ENCODE peak calls at places on chromosomes 13 and 19, in four cellular contexts. J is cardiac muscle cell; H is H9; R is naive thymus-derived CD4-positive, alpha-beta T cell. B is an unnamed sample.

GRCh38 chr13:45682494-45683008 is 19.6 kb upstream of the CBY2 start:
- DNase-seq in H (no peak), R (no peak), J (no peak), B (no peak)

GRCh38 chr19:5470264-5470671 is 15.1 kb downstream of the ZNRF4 start:
- DNase-seq in J (no peak), R (no peak), H (no peak), B (no peak)

GRCh38 chr13:47372742-47373141 is 475.9 kb upstream of the HTR2A start:
- DNase-seq in J (no peak), R (no peak), H (peak; percentile 25), B (no peak)

GRCh38 chr19:15287496-15287895 is 44.8 kb downstream of the BRD4 start:
- DNase-seq in R (no peak), H (no peak), J (no peak), B (peak; percentile 57)

GRCh38 chr19:10769533-10770491 is 51.9 kb downstream of the DNM2 start:
- DNase-seq in H (no peak), R (peak; percentile 38), J (peak; percentile 42), B (no peak)

GRCh38 chr13:60642552-60642951 is 245.5 kb downstream of the TDRD3 start:
- DNase-seq in J (peak; percentile 8), R (no peak), H (no peak), B (no peak)

GRCh38 chr19:45147835-45148676 is 12.7 kb downstream of the NKPD1 start:
- DNase-seq in R (no peak), H (peak; percentile 79), J (no peak), B (no peak)

GRCh38 chr13:22883961-22884360 is 296.8 kb upstream of the SGCG start:
- DNase-seq in J (no peak), H (peak; percentile 55), R (no peak), B (no peak)

GRCh38 chr13:43767351-43767901 is 19.3 kb downstream of the ENOX1 start:
- DNase-seq in J (peak; percentile 62), R (no peak), H (no peak), B (no peak)

GRCh38 chr13:57653229-57653994 is 21.9 kb downstream of the PCDH17 start:
- DNase-seq in H (no peak), J (no peak), R (no peak), B (no peak)

GRCh38 chr13:89486721-89487120 is 1815.5 kb downstream of the SLITRK5 start:
- DNase-seq in R (no peak), H (no peak), J (no peak), B (no peak)

GRCh38 chr13:51733656-51734334 is 70.2 kb downstream of the DHRS12 start:
- DNase-seq in J (no peak), R (no peak), H (no peak), B (no peak)

GRCh38 chr13:103547914-103548313 is 481.7 kb upstream of the SLC10A2 start:
- DNase-seq in H (no peak), J (no peak), R (no peak), B (no peak)

GRCh38 chr13:40982772-40983171 is 36.3 kb downstream of the ELF1 start:
- DNase-seq in R (peak; percentile 90), H (no peak), J (peak; percentile 94), B (peak; percentile 78)

GRCh38 chr13:57925250-57925649 is 293.7 kb downstream of the PCDH17 start:
- DNase-seq in H (no peak), R (no peak), J (no peak), B (no peak)

GRCh38 chr13:36882829-36883390 is 37.1 kb downstream of the SMAD9 start:
- DNase-seq in R (no peak), J (no peak), H (no peak), B (no peak)

GRCh38 chr19:15595069-15595468 is 19.9 kb upstream of the CYP4F8 start:
- DNase-seq in R (no peak), J (no peak), H (no peak), B (no peak)

GRCh38 chr13:113527272-113527958 is 36.9 kb upstream of the DCUN1D2 start:
- DNase-seq in R (no peak), J (no peak), H (peak; percentile 19), B (no peak)

GRCh38 chr13:42497798-42498197 is 76.2 kb upstream of the TNFSF11 start:
- DNase-seq in H (no peak), J (peak; percentile 86), R (no peak), B (no peak)

GRCh38 chr13:21304256-21304655 is 127.8 kb downstream of the MRPL57 start:
- DNase-seq in H (no peak), J (no peak), R (no peak), B (no peak)

GRCh38 chr13:40368123-40368891 is 298.1 kb downstream of the FOXO1 start:
- DNase-seq in R (no peak), H (no peak), J (no peak), B (no peak)

GRCh38 chr13:101785858-101786257 is 333.4 kb downstream of the ITGBL1 start:
- DNase-seq in R (no peak), J (no peak), H (peak; percentile 72), B (peak; percentile 38)

GRCh38 chr13:21229241-21230024 is 53.0 kb downstream of the MRPL57 start:
- DNase-seq in H (no peak), J (no peak), R (no peak), B (no peak)

GRCh38 chr19:2365201-2365970 is 5.3 kb downstream of the TMPRSS9 start:
- DNase-seq in J (no peak), H (no peak), R (no peak), B (no peak)

GRCh38 chr19:1354496-1355257 is 29.0 kb upstream of the NDUFS7 start:
- DNase-seq in R (peak; percentile 81), H (peak; percentile 91), J (peak; percentile 93), B (peak; percentile 92)

GRCh38 chr19:49893135-49893534 is 3.6 kb downstream of the IL4I1 start:
- DNase-seq in H (no peak), R (no peak), J (no peak), B (no peak)
- H3K27me3 ChIP-seq in H (no peaks in the 10 kb centered on the region), R (no peaks in the 10 kb centered on the region), J (no peaks in the 10 kb centered on the region), B (peaks cover 5% of the 10 kb centered on the region)

GRCh38 chr13:26956532-26957142 is 196.1 kb upstream of the GPR12 start:
- DNase-seq in J (no peak), R (no peak), H (no peak), B (no peak)
- H3K27me3 ChIP-seq in J (no peaks in the 10 kb centered on the region), R (no peaks in the 10 kb centered on the region), H (no peaks in the 10 kb centered on the region), B (no peaks in the 10 kb centered on the region)

DNA sequence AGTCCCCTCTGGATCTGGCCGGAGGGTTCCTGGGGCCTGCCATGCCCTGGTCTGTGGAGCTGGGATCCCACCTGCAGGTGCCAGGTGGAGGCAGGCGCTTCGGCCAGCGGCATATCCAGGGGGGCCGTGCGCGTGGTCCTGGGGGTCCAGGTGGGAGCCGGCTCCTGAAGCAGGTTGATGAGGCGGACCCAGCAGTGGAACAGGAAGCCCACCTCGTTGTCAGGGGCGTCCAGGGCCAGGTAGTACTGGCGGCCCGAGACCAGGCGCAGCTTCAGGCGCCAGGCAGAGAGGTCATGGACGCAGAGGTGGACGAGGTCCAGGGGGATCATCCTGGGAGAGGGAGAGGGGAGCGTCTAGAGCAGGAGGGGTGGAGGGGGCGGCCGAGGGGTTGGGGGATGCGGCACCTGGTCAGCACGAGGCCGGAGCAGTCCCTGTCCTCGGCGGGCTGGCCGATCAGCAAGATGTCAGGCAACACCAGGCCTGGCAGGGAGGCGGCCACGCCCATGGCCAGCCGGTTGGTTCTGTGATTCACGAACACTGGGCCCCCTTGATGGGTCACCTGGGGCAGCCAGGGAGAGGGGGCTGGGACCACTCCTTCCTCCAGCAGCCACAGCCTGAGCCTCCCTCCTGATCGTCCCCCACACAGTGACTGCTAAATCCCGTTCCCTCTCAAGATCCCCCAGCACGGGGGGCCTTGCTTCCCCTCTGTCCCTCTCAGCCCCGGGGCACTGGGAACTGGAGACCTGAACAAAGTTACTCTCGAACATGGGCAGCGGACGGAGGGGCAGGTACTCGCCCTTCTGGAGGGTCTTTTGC is 678 bp downstream of the GARIN5B start:
- DNase-seq in R (no peak), H (no peak), J (no peak), B (no peak)
- H3K27me3 ChIP-seq in R (no peaks in the 10 kb centered on the region), H (no peaks in the 10 kb centered on the region), J (peaks cover 1% of the 10 kb centered on the region), B (peaks cover 49% of the 10 kb centered on the region)

GRCh38 chr19:42175952-42176648 is 41.4 kb downstream of the DEDD2 start:
- DNase-seq in R (no peak), H (peak; percentile 53), J (peak; percentile 35), B (no peak)
- H3K27me3 ChIP-seq in R (no peaks in the 10 kb centered on the region), H (peaks cover 42% of the 10 kb centered on the region), J (peaks cover 90% of the 10 kb centered on the region), B (peaks cover 47% of the 10 kb centered on the region)

DNA sequence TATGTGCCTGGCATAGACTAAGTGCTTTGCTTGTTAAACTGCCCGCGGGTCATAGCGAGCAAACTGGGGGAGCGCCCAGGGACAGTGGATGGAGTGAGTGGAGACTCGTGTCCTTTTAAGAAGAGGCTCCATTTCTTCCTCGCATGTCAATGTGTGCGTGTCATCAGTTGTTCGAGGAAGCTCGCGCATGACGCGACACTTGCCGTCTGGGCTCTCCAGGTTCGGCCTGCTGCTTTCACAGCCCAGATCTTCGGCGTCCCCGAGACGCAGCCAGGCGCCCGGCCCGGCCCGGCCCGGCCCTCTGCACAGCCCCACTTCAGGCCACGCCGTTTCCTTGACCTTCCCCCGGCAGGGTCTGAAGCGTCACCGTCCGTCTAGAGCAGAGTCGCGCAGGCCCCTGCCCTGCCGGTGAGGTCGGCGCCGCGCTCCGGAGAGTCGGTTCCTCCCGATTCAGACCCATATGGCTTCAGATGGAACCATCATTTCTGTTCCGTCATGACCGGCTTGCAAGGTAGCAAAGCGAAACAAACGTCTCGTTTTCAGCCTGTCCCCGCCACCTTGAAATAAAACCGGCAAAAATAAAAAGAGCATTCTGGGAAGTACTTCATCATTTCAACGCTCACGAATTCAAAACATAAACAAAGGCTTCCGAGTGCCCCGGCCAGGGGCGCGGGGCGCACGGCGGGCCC is 604 bp upstream of the ARHGEF7 start:
- DNase-seq in J (peak; percentile 21), H (peak; percentile 50), R (peak; percentile 32), B (peak; percentile 26)
- H3K27me3 ChIP-seq in J (peaks cover 97% of the 10 kb centered on the region), H (peaks cover 29% of the 10 kb centered on the region), R (peaks cover 9% of the 10 kb centered on the region), B (peaks cover 33% of the 10 kb centered on the region)

DNA sequence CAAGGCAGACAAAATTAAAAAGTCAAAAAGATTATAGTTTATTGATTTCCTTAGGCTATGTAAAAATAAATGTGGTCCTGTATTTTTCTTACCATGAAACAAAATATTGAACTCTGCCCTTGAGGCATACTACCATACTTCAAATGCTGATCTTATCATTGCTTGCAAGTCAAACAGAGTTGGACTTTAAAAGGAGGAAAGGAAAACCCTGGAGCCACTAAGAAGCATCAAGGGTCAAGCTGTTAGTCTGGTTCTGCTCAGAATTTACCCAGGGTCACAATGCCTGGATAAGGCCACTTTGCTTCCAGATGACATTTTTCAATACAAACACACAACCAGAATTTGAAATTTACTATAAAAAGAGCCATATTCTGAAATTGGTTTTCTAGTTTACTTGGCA is 2.2 kb upstream of the FREM2 start:
- DNase-seq in R (no peak), J (no peak), H (no peak), B (no peak)
- H3K27me3 ChIP-seq in R (no peaks in the 10 kb centered on the region), J (peaks cover 11% of the 10 kb centered on the region), H (peaks cover 3% of the 10 kb centered on the region), B (no peaks in the 10 kb centered on the region)

DNA sequence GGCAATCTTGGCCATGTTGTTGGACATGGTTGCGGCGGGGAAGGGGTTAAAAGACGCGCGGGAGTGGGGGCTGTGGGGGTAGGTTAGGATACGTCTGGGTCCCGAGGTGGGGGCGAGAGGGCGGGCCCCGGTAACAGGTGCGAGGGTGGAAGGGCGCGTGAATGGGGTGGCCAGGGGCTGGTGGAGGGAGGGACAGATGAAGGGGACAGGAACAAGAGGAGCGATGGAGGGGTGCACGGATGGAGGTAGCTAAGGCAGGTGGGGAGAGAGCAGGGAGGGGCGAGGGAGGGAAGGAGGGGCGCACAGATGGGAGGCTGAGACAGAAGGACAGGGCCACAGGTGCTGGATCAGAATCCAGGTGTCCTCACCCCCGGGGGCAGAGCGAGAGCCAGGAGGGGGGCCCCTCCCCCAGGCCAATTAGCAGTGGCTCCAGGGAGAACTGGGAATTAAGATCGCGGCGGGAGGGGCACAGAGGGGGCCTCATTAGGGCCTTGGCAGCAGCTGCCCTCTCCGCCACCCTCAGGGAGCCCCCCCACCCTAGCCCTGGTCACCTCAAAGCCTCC is 1.3 kb downstream of the GNG8 start:
- DNase-seq in R (no peak), J (no peak), H (peak; percentile 61), B (no peak)
- H3K27me3 ChIP-seq in R (no peaks in the 10 kb centered on the region), J (peaks cover 4% of the 10 kb centered on the region), H (peaks cover 28% of the 10 kb centered on the region), B (peaks cover 83% of the 10 kb centered on the region)

B was measured in MM.1S.